ENCODE peak calls at places on chromosomes 7 and 10, in eight cellular contexts. One of them, this sample, is unnamed.

GRCh38 chr10:23914641-23915040 is 294.3 kb upstream of the KIAA1217 start:
- DNase-seq in stimulated activated CD4-positive, alpha-beta T cell treated with anti-CD3 and anti-CD28 coated beads, Interleukin-12 subunit alpha, Interleukin-12 subunit beta, amount 100 ng/mL, for 48 hours: no peak
- DNase-seq in erythroblast: no peak
- DNase-seq in activated naive CD4-positive, alpha-beta T cell treated with anti-CD3 and anti-CD28 coated beads, Interleukin-2, amount 50 U/mL, for 72 hours: no peak
- DNase-seq in B cell: no peak
- DNase-seq in HEK293T: no peak
- DNase-seq in hepatocyte: no peak
- DNase-seq in HCT116: no peak
- DNase-seq in this sample: no peak

GRCh38 chr10:67763499-67764011 is 67.6 kb upstream of the CTNNA3 start:
- DNase-seq in hepatocyte: peak; percentile 83
- DNase-seq in HEK293T: peak; percentile 14
- DNase-seq in HCT116: no peak
- DNase-seq in erythroblast: peak; percentile 85
- DNase-seq in stimulated activated CD4-positive, alpha-beta T cell treated with anti-CD3 and anti-CD28 coated beads, Interleukin-12 subunit alpha, Interleukin-12 subunit beta, amount 100 ng/mL, for 48 hours: peak; percentile 64
- DNase-seq in B cell: peak; percentile 84
- DNase-seq in activated naive CD4-positive, alpha-beta T cell treated with anti-CD3 and anti-CD28 coated beads, Interleukin-2, amount 50 U/mL, for 72 hours: peak; percentile 80
- DNase-seq in this sample: peak; percentile 21

GRCh38 chr7:91685544-91685943 is 195.0 kb downstream of the MTERF1 start:
- DNase-seq in HCT116: no peak
- DNase-seq in hepatocyte: no peak
- DNase-seq in HEK293T: no peak
- DNase-seq in activated naive CD4-positive, alpha-beta T cell treated with anti-CD3 and anti-CD28 coated beads, Interleukin-2, amount 50 U/mL, for 72 hours: no peak
- DNase-seq in stimulated activated CD4-positive, alpha-beta T cell treated with anti-CD3 and anti-CD28 coated beads, Interleukin-12 subunit alpha, Interleukin-12 subunit beta, amount 100 ng/mL, for 48 hours: no peak
- DNase-seq in erythroblast: peak; percentile 17
- DNase-seq in B cell: no peak
- DNase-seq in this sample: no peak

GRCh38 chr7:130356760-130357611 is 12.4 kb downstream of the CPA5 start:
- DNase-seq in erythroblast: no peak
- DNase-seq in HEK293T: no peak
- DNase-seq in stimulated activated CD4-positive, alpha-beta T cell treated with anti-CD3 and anti-CD28 coated beads, Interleukin-12 subunit alpha, Interleukin-12 subunit beta, amount 100 ng/mL, for 48 hours: no peak
- DNase-seq in hepatocyte: peak; percentile 73
- DNase-seq in HCT116: peak; percentile 53
- DNase-seq in activated naive CD4-positive, alpha-beta T cell treated with anti-CD3 and anti-CD28 coated beads, Interleukin-2, amount 50 U/mL, for 72 hours: no peak
- DNase-seq in B cell: no peak
- DNase-seq in this sample: no peak

GRCh38 chr7:23261843-23262452 is 15.4 kb downstream of the GPNMB start:
- DNase-seq in B cell: peak; percentile 47
- DNase-seq in activated naive CD4-positive, alpha-beta T cell treated with anti-CD3 and anti-CD28 coated beads, Interleukin-2, amount 50 U/mL, for 72 hours: no peak
- DNase-seq in HEK293T: peak; percentile 84
- DNase-seq in hepatocyte: peak; percentile 81
- DNase-seq in HCT116: peak; percentile 58
- DNase-seq in stimulated activated CD4-positive, alpha-beta T cell treated with anti-CD3 and anti-CD28 coated beads, Interleukin-12 subunit alpha, Interleukin-12 subunit beta, amount 100 ng/mL, for 48 hours: peak; percentile 38
- DNase-seq in erythroblast: peak; percentile 78
- DNase-seq in this sample: peak; percentile 82

GRCh38 chr10:131239926-131240325 is 71.6 kb downstream of the TCERG1L start:
- DNase-seq in HCT116: no peak
- DNase-seq in activated naive CD4-positive, alpha-beta T cell treated with anti-CD3 and anti-CD28 coated beads, Interleukin-2, amount 50 U/mL, for 72 hours: no peak
- DNase-seq in HEK293T: no peak
- DNase-seq in stimulated activated CD4-positive, alpha-beta T cell treated with anti-CD3 and anti-CD28 coated beads, Interleukin-12 subunit alpha, Interleukin-12 subunit beta, amount 100 ng/mL, for 48 hours: no peak
- DNase-seq in erythroblast: no peak
- DNase-seq in B cell: no peak
- DNase-seq in hepatocyte: no peak
- DNase-seq in this sample: no peak

GRCh38 chr10:48289652-48290238 is 15.2 kb upstream of the FRMPD2 start:
- DNase-seq in HCT116: peak; percentile 57
- DNase-seq in HEK293T: peak; percentile 72
- DNase-seq in activated naive CD4-positive, alpha-beta T cell treated with anti-CD3 and anti-CD28 coated beads, Interleukin-2, amount 50 U/mL, for 72 hours: no peak
- DNase-seq in erythroblast: peak; percentile 44
- DNase-seq in stimulated activated CD4-positive, alpha-beta T cell treated with anti-CD3 and anti-CD28 coated beads, Interleukin-12 subunit alpha, Interleukin-12 subunit beta, amount 100 ng/mL, for 48 hours: peak; percentile 32
- DNase-seq in hepatocyte: peak; percentile 71
- DNase-seq in B cell: peak; percentile 53
- DNase-seq in this sample: peak; percentile 82

GRCh38 chr7:33127085-33127484 is 2.3 kb upstream of the BBS9 start:
- DNase-seq in B cell: no peak
- DNase-seq in HEK293T: no peak
- DNase-seq in HCT116: no peak
- DNase-seq in erythroblast: no peak
- DNase-seq in hepatocyte: no peak
- DNase-seq in stimulated activated CD4-positive, alpha-beta T cell treated with anti-CD3 and anti-CD28 coated beads, Interleukin-12 subunit alpha, Interleukin-12 subunit beta, amount 100 ng/mL, for 48 hours: no peak
- DNase-seq in activated naive CD4-positive, alpha-beta T cell treated with anti-CD3 and anti-CD28 coated beads, Interleukin-2, amount 50 U/mL, for 72 hours: no peak
- DNase-seq in this sample: no peak

GRCh38 chr10:91034494-91035157 is 113.7 kb upstream of the ANKRD1 start:
- DNase-seq in erythroblast: no peak
- DNase-seq in B cell: no peak
- DNase-seq in hepatocyte: peak; percentile 56
- DNase-seq in HCT116: no peak
- DNase-seq in activated naive CD4-positive, alpha-beta T cell treated with anti-CD3 and anti-CD28 coated beads, Interleukin-2, amount 50 U/mL, for 72 hours: no peak
- DNase-seq in stimulated activated CD4-positive, alpha-beta T cell treated with anti-CD3 and anti-CD28 coated beads, Interleukin-12 subunit alpha, Interleukin-12 subunit beta, amount 100 ng/mL, for 48 hours: no peak
- DNase-seq in HEK293T: peak; percentile 21
- DNase-seq in this sample: no peak

GRCh38 chr7:66261941-66262340 is 56.8 kb downstream of the TPST1 start:
- DNase-seq in activated naive CD4-positive, alpha-beta T cell treated with anti-CD3 and anti-CD28 coated beads, Interleukin-2, amount 50 U/mL, for 72 hours: no peak
- DNase-seq in hepatocyte: no peak
- DNase-seq in stimulated activated CD4-positive, alpha-beta T cell treated with anti-CD3 and anti-CD28 coated beads, Interleukin-12 subunit alpha, Interleukin-12 subunit beta, amount 100 ng/mL, for 48 hours: no peak
- DNase-seq in HEK293T: no peak
- DNase-seq in HCT116: no peak
- DNase-seq in B cell: no peak
- DNase-seq in erythroblast: no peak
- DNase-seq in this sample: no peak

GRCh38 chr10:22600516-22600915 is 113.9 kb downstream of the PIP4K2A start:
- DNase-seq in stimulated activated CD4-positive, alpha-beta T cell treated with anti-CD3 and anti-CD28 coated beads, Interleukin-12 subunit alpha, Interleukin-12 subunit beta, amount 100 ng/mL, for 48 hours: no peak
- DNase-seq in erythroblast: no peak
- DNase-seq in activated naive CD4-positive, alpha-beta T cell treated with anti-CD3 and anti-CD28 coated beads, Interleukin-2, amount 50 U/mL, for 72 hours: no peak
- DNase-seq in B cell: no peak
- DNase-seq in HCT116: no peak
- DNase-seq in HEK293T: no peak
- DNase-seq in hepatocyte: no peak
- DNase-seq in this sample: no peak

GRCh38 chr10:19329475-19329874 is 280.9 kb downstream of the MALRD1 start:
- DNase-seq in erythroblast: no peak
- DNase-seq in stimulated activated CD4-positive, alpha-beta T cell treated with anti-CD3 and anti-CD28 coated beads, Interleukin-12 subunit alpha, Interleukin-12 subunit beta, amount 100 ng/mL, for 48 hours: no peak
- DNase-seq in hepatocyte: no peak
- DNase-seq in HEK293T: no peak
- DNase-seq in B cell: no peak
- DNase-seq in HCT116: no peak
- DNase-seq in activated naive CD4-positive, alpha-beta T cell treated with anti-CD3 and anti-CD28 coated beads, Interleukin-2, amount 50 U/mL, for 72 hours: no peak
- DNase-seq in this sample: no peak

GRCh38 chr7:24882989-24883631 is 96.9 kb downstream of the OSBPL3 start:
- DNase-seq in B cell: no peak
- DNase-seq in activated naive CD4-positive, alpha-beta T cell treated with anti-CD3 and anti-CD28 coated beads, Interleukin-2, amount 50 U/mL, for 72 hours: no peak
- DNase-seq in HCT116: no peak
- DNase-seq in HEK293T: no peak
- DNase-seq in erythroblast: no peak
- DNase-seq in stimulated activated CD4-positive, alpha-beta T cell treated with anti-CD3 and anti-CD28 coated beads, Interleukin-12 subunit alpha, Interleukin-12 subunit beta, amount 100 ng/mL, for 48 hours: peak; percentile 21
- DNase-seq in hepatocyte: no peak
- DNase-seq in this sample: no peak

GRCh38 chr10:104099274-104099673 is 13.6 kb upstream of the COL17A1 start:
- DNase-seq in HEK293T: no peak
- DNase-seq in activated naive CD4-positive, alpha-beta T cell treated with anti-CD3 and anti-CD28 coated beads, Interleukin-2, amount 50 U/mL, for 72 hours: no peak
- DNase-seq in B cell: no peak
- DNase-seq in hepatocyte: no peak
- DNase-seq in erythroblast: no peak
- DNase-seq in HCT116: no peak
- DNase-seq in stimulated activated CD4-positive, alpha-beta T cell treated with anti-CD3 and anti-CD28 coated beads, Interleukin-12 subunit alpha, Interleukin-12 subunit beta, amount 100 ng/mL, for 48 hours: no peak
- DNase-seq in this sample: no peak

GRCh38 chr7:37310322-37311080 is 138.2 kb downstream of the ELMO1 start:
- DNase-seq in HCT116: no peak
- DNase-seq in hepatocyte: no peak
- DNase-seq in HEK293T: no peak
- DNase-seq in stimulated activated CD4-positive, alpha-beta T cell treated with anti-CD3 and anti-CD28 coated beads, Interleukin-12 subunit alpha, Interleukin-12 subunit beta, amount 100 ng/mL, for 48 hours: no peak
- DNase-seq in B cell: peak; percentile 47
- DNase-seq in erythroblast: no peak
- DNase-seq in activated naive CD4-positive, alpha-beta T cell treated with anti-CD3 and anti-CD28 coated beads, Interleukin-2, amount 50 U/mL, for 72 hours: no peak
- DNase-seq in this sample: no peak

GRCh38 chr7:151696738-151697514 is 177.2 kb upstream of the RHEB start:
- DNase-seq in activated naive CD4-positive, alpha-beta T cell treated with anti-CD3 and anti-CD28 coated beads, Interleukin-2, amount 50 U/mL, for 72 hours: no peak
- DNase-seq in B cell: peak; percentile 28
- DNase-seq in HCT116: no peak
- DNase-seq in HEK293T: no peak
- DNase-seq in stimulated activated CD4-positive, alpha-beta T cell treated with anti-CD3 and anti-CD28 coated beads, Interleukin-12 subunit alpha, Interleukin-12 subunit beta, amount 100 ng/mL, for 48 hours: no peak
- DNase-seq in erythroblast: no peak
- DNase-seq in hepatocyte: peak; percentile 91
- DNase-seq in this sample: no peak

GRCh38 chr10:120365872-120366271 is 91.2 kb upstream of the PLPP4 start:
- DNase-seq in B cell: no peak
- DNase-seq in HCT116: no peak
- DNase-seq in hepatocyte: no peak
- DNase-seq in erythroblast: no peak
- DNase-seq in HEK293T: no peak
- DNase-seq in activated naive CD4-positive, alpha-beta T cell treated with anti-CD3 and anti-CD28 coated beads, Interleukin-2, amount 50 U/mL, for 72 hours: no peak
- DNase-seq in stimulated activated CD4-positive, alpha-beta T cell treated with anti-CD3 and anti-CD28 coated beads, Interleukin-12 subunit alpha, Interleukin-12 subunit beta, amount 100 ng/mL, for 48 hours: no peak
- DNase-seq in this sample: no peak

GRCh38 chr7:123433665-123434064 is 100.7 kb downstream of the IQUB start:
- DNase-seq in erythroblast: no peak
- DNase-seq in HCT116: no peak
- DNase-seq in HEK293T: no peak
- DNase-seq in stimulated activated CD4-positive, alpha-beta T cell treated with anti-CD3 and anti-CD28 coated beads, Interleukin-12 subunit alpha, Interleukin-12 subunit beta, amount 100 ng/mL, for 48 hours: no peak
- DNase-seq in B cell: no peak
- DNase-seq in hepatocyte: no peak
- DNase-seq in activated naive CD4-positive, alpha-beta T cell treated with anti-CD3 and anti-CD28 coated beads, Interleukin-2, amount 50 U/mL, for 72 hours: no peak
- DNase-seq in this sample: no peak

GRCh38 chr10:62852961-62853702 is 37.0 kb upstream of the EGR2 start:
- DNase-seq in B cell: peak; percentile 57
- DNase-seq in stimulated activated CD4-positive, alpha-beta T cell treated with anti-CD3 and anti-CD28 coated beads, Interleukin-12 subunit alpha, Interleukin-12 subunit beta, amount 100 ng/mL, for 48 hours: peak; percentile 17
- DNase-seq in activated naive CD4-positive, alpha-beta T cell treated with anti-CD3 and anti-CD28 coated beads, Interleukin-2, amount 50 U/mL, for 72 hours: peak; percentile 57
- DNase-seq in HCT116: no peak
- DNase-seq in erythroblast: no peak
- DNase-seq in hepatocyte: no peak
- DNase-seq in HEK293T: no peak
- DNase-seq in this sample: no peak

GRCh38 chr7:101983147-101983811 is 165.9 kb downstream of the CUX1 start:
- DNase-seq in stimulated activated CD4-positive, alpha-beta T cell treated with anti-CD3 and anti-CD28 coated beads, Interleukin-12 subunit alpha, Interleukin-12 subunit beta, amount 100 ng/mL, for 48 hours: no peak
- DNase-seq in hepatocyte: no peak
- DNase-seq in activated naive CD4-positive, alpha-beta T cell treated with anti-CD3 and anti-CD28 coated beads, Interleukin-2, amount 50 U/mL, for 72 hours: no peak
- DNase-seq in HEK293T: no peak
- DNase-seq in B cell: no peak
- DNase-seq in erythroblast: no peak
- DNase-seq in HCT116: no peak
- DNase-seq in this sample: no peak

GRCh38 chr7:803243-803635 is 29.0 kb upstream of the SUN1 start:
- DNase-seq in hepatocyte: no peak
- DNase-seq in B cell: no peak
- DNase-seq in HEK293T: no peak
- DNase-seq in erythroblast: no peak
- DNase-seq in stimulated activated CD4-positive, alpha-beta T cell treated with anti-CD3 and anti-CD28 coated beads, Interleukin-12 subunit alpha, Interleukin-12 subunit beta, amount 100 ng/mL, for 48 hours: no peak
- DNase-seq in activated naive CD4-positive, alpha-beta T cell treated with anti-CD3 and anti-CD28 coated beads, Interleukin-2, amount 50 U/mL, for 72 hours: no peak
- DNase-seq in HCT116: no peak
- DNase-seq in this sample: no peak

GRCh38 chr10:27600915-27601314 is 96.8 kb downstream of the RAB18 start:
- DNase-seq in activated naive CD4-positive, alpha-beta T cell treated with anti-CD3 and anti-CD28 coated beads, Interleukin-2, amount 50 U/mL, for 72 hours: no peak
- DNase-seq in HEK293T: no peak
- DNase-seq in hepatocyte: no peak
- DNase-seq in B cell: no peak
- DNase-seq in erythroblast: no peak
- DNase-seq in HCT116: no peak
- DNase-seq in stimulated activated CD4-positive, alpha-beta T cell treated with anti-CD3 and anti-CD28 coated beads, Interleukin-12 subunit alpha, Interleukin-12 subunit beta, amount 100 ng/mL, for 48 hours: no peak
- DNase-seq in this sample: no peak

GRCh38 chr10:116826803-116827202 is 22.5 kb upstream of the ENO4 start:
- DNase-seq in hepatocyte: no peak
- DNase-seq in erythroblast: no peak
- DNase-seq in B cell: no peak
- DNase-seq in activated naive CD4-positive, alpha-beta T cell treated with anti-CD3 and anti-CD28 coated beads, Interleukin-2, amount 50 U/mL, for 72 hours: no peak
- DNase-seq in HEK293T: no peak
- DNase-seq in stimulated activated CD4-positive, alpha-beta T cell treated with anti-CD3 and anti-CD28 coated beads, Interleukin-12 subunit alpha, Interleukin-12 subunit beta, amount 100 ng/mL, for 48 hours: no peak
- DNase-seq in HCT116: peak; percentile 12
- DNase-seq in this sample: no peak